ENCODE peak calls at places on chromosomes 5 and 9, in six cellular contexts. One of them, this sample, is unnamed.

GRCh38 chr9:127875306-127875966 is 2.0 kb downstream of the AK1 start:
- DNase-seq in HCT116: no peak
- DNase-seq in A549: no peak
- DNase-seq in neuronal stem cell: no peak
- DNase-seq in PC-3: no peak
- DNase-seq in H1: no peak
- DNase-seq in this sample: no peak

GRCh38 chr5:139903805-139904565 is 108.4 kb downstream of the PSD2 start:
- DNase-seq in HCT116: no peak
- DNase-seq in A549: no peak
- DNase-seq in neuronal stem cell: peak
- DNase-seq in PC-3: no peak
- DNase-seq in H1: peak
- DNase-seq in this sample: no peak

GRCh38 chr5:36728697-36729543 is 122.5 kb downstream of the SLC1A3 start:
- DNase-seq in HCT116: no peak
- DNase-seq in A549: peak
- DNase-seq in neuronal stem cell: peak
- DNase-seq in PC-3: peak
- DNase-seq in H1: no peak
- DNase-seq in this sample: peak

GRCh38 chr9:79617395-79617794 is 45.6 kb downstream of the TLE4 start:
- DNase-seq in HCT116: no peak
- DNase-seq in A549: no peak
- DNase-seq in neuronal stem cell: no peak
- DNase-seq in PC-3: no peak
- DNase-seq in H1: no peak
- DNase-seq in this sample: no peak

GRCh38 chr5:36581070-36581469 is 25.3 kb upstream of the SLC1A3 start:
- DNase-seq in HCT116: no peak
- DNase-seq in A549: no peak
- DNase-seq in neuronal stem cell: no peak
- DNase-seq in PC-3: no peak
- DNase-seq in H1: no peak
- DNase-seq in this sample: no peak

GRCh38 chr5:152723482-152723881 is 318.4 kb upstream of the NMUR2 start:
- DNase-seq in HCT116: no peak
- DNase-seq in A549: no peak
- DNase-seq in neuronal stem cell: no peak
- DNase-seq in PC-3: no peak
- DNase-seq in H1: peak
- DNase-seq in this sample: no peak

GRCh38 chr5:15620501-15620900 is 120.5 kb downstream of the FBXL7 start:
- DNase-seq in HCT116: no peak
- DNase-seq in A549: no peak
- DNase-seq in neuronal stem cell: no peak
- DNase-seq in PC-3: no peak
- DNase-seq in H1: no peak
- DNase-seq in this sample: no peak

GRCh38 chr9:128629852-128630545 is 26.6 kb downstream of the DYNC2I2 start:
- DNase-seq in HCT116: no peak
- DNase-seq in A549: no peak
- DNase-seq in neuronal stem cell: no peak
- DNase-seq in PC-3: no peak
- DNase-seq in H1: no peak
- DNase-seq in this sample: peak

GRCh38 chr5:1960595-1961303 is 78.0 kb upstream of the IRX4 start:
- DNase-seq in HCT116: no peak
- DNase-seq in A549: no peak
- DNase-seq in neuronal stem cell: no peak
- DNase-seq in PC-3: no peak
- DNase-seq in H1: no peak
- DNase-seq in this sample: no peak

GRCh38 chr5:172429201-172429940 is 25.0 kb downstream of the SH3PXD2B start:
- DNase-seq in HCT116: no peak
- DNase-seq in A549: no peak
- DNase-seq in neuronal stem cell: no peak
- DNase-seq in PC-3: no peak
- DNase-seq in H1: no peak
- DNase-seq in this sample: no peak

GRCh38 chr9:105725370-105725769 is 31.0 kb downstream of the TMEM38B start:
- DNase-seq in HCT116: no peak
- DNase-seq in A549: no peak
- DNase-seq in neuronal stem cell: no peak
- DNase-seq in PC-3: no peak
- DNase-seq in H1: no peak
- DNase-seq in this sample: no peak

GRCh38 chr5:124457101-124457500 is 289.3 kb downstream of the ZNF608 start:
- DNase-seq in HCT116: no peak
- DNase-seq in A549: no peak
- DNase-seq in neuronal stem cell: no peak
- DNase-seq in PC-3: no peak
- DNase-seq in H1: no peak
- DNase-seq in this sample: no peak

GRCh38 chr5:170571331-170571731 is 67.5 kb downstream of the KCNIP1 start:
- DNase-seq in HCT116: no peak
- DNase-seq in A549: peak
- DNase-seq in neuronal stem cell: no peak
- DNase-seq in PC-3: peak
- DNase-seq in H1: no peak
- DNase-seq in this sample: no peak

GRCh38 chr5:28602429-28602828 is 1564.0 kb upstream of the CDH9 start:
- DNase-seq in HCT116: no peak
- DNase-seq in A549: no peak
- DNase-seq in neuronal stem cell: no peak
- DNase-seq in PC-3: no peak
- DNase-seq in H1: no peak
- DNase-seq in this sample: no peak

GRCh38 chr5:154997746-154998145 is 15.8 kb upstream of the KIF4B start:
- DNase-seq in HCT116: no peak
- DNase-seq in A549: no peak
- DNase-seq in neuronal stem cell: no peak
- DNase-seq in PC-3: peak
- DNase-seq in H1: no peak
- DNase-seq in this sample: no peak

GRCh38 chr5:174736351-174736721 is 12.0 kb downstream of the MSX2 start:
- DNase-seq in HCT116: no peak
- DNase-seq in A549: no peak
- DNase-seq in neuronal stem cell: no peak
- DNase-seq in PC-3: no peak
- DNase-seq in H1: no peak
- DNase-seq in this sample: no peak

GRCh38 chr5:160458971-160459800 is 37.5 kb downstream of the PTTG1 start:
- DNase-seq in HCT116: no peak
- DNase-seq in A549: no peak
- DNase-seq in neuronal stem cell: no peak
- DNase-seq in PC-3: no peak
- DNase-seq in H1: no peak
- DNase-seq in this sample: no peak

GRCh38 chr5:137705106-137705505 is 30.8 kb downstream of the KLHL3 start:
- DNase-seq in HCT116: no peak
- DNase-seq in A549: no peak
- DNase-seq in neuronal stem cell: no peak
- DNase-seq in PC-3: no peak
- DNase-seq in H1: no peak
- DNase-seq in this sample: no peak

GRCh38 chr9:126337690-126338426 is 11.2 kb downstream of the MVB12B start:
- DNase-seq in HCT116: no peak
- DNase-seq in A549: no peak
- DNase-seq in neuronal stem cell: no peak
- DNase-seq in PC-3: no peak
- DNase-seq in H1: no peak
- DNase-seq in this sample: no peak

GRCh38 chr9:130466537-130467217 is 21.9 kb downstream of the ASS1 start:
- DNase-seq in HCT116: no peak
- DNase-seq in A549: no peak
- DNase-seq in neuronal stem cell: no peak
- DNase-seq in PC-3: no peak
- DNase-seq in H1: no peak
- DNase-seq in this sample: no peak

GRCh38 chr5:75053286-75054109 is 1.1 kb upstream of the GCNT4 start:
- DNase-seq in HCT116: no peak
- DNase-seq in A549: peak
- DNase-seq in neuronal stem cell: peak
- DNase-seq in PC-3: peak
- DNase-seq in H1: peak
- DNase-seq in this sample: no peak

GRCh38 chr9:111926421-111926875 is 29.8 kb downstream of the UGCG start:
- DNase-seq in HCT116: no peak
- DNase-seq in A549: no peak
- DNase-seq in neuronal stem cell: no peak
- DNase-seq in PC-3: no peak
- DNase-seq in H1: no peak
- DNase-seq in this sample: peak

GRCh38 chr5:159772698-159773061 is 143.6 kb upstream of the ADRA1B start:
- DNase-seq in HCT116: no peak
- DNase-seq in A549: no peak
- DNase-seq in neuronal stem cell: no peak
- DNase-seq in PC-3: no peak
- DNase-seq in H1: no peak
- DNase-seq in this sample: no peak

GRCh38 chr5:143576721-143577484 is 173.4 kb upstream of the NR3C1 start:
- DNase-seq in HCT116: no peak
- DNase-seq in A549: no peak
- DNase-seq in neuronal stem cell: no peak
- DNase-seq in PC-3: peak
- DNase-seq in H1: no peak
- DNase-seq in this sample: no peak

GRCh38 chr9:38682713-38683112 is 37.2 kb downstream of the FAM240B start:
- DNase-seq in HCT116: peak
- DNase-seq in A549: peak
- DNase-seq in neuronal stem cell: no peak
- DNase-seq in PC-3: peak
- DNase-seq in H1: no peak
- DNase-seq in this sample: no peak

GRCh38 chr5:22249209-22249608 is 603.9 kb downstream of the CDH12 start:
- DNase-seq in HCT116: no peak
- DNase-seq in A549: no peak
- DNase-seq in neuronal stem cell: no peak
- DNase-seq in PC-3: no peak
- DNase-seq in H1: no peak
- DNase-seq in this sample: no peak

GRCh38 chr9:84846501-84847323 is 177.2 kb downstream of the NTRK2 start:
- DNase-seq in HCT116: no peak
- DNase-seq in A549: no peak
- DNase-seq in neuronal stem cell: no peak
- DNase-seq in PC-3: peak
- DNase-seq in H1: no peak
- DNase-seq in this sample: no peak

GRCh38 chr5:96687812-96688453 is 25.8 kb downstream of the CAST start:
- DNase-seq in HCT116: peak
- DNase-seq in A549: peak
- DNase-seq in neuronal stem cell: no peak
- DNase-seq in PC-3: peak
- DNase-seq in H1: no peak
- DNase-seq in this sample: peak

GRCh38 chr5:9789818-9790217 is 159.7 kb upstream of the TAS2R1 start:
- DNase-seq in HCT116: no peak
- DNase-seq in A549: no peak
- DNase-seq in neuronal stem cell: no peak
- DNase-seq in PC-3: no peak
- DNase-seq in H1: no peak
- DNase-seq in this sample: no peak

GRCh38 chr9:91886433-91887031 is 63.5 kb downstream of the ROR2 start:
- DNase-seq in HCT116: no peak
- DNase-seq in A549: no peak
- DNase-seq in neuronal stem cell: peak
- DNase-seq in PC-3: no peak
- DNase-seq in H1: peak
- DNase-seq in this sample: no peak

GRCh38 chr5:119267958-119268386 is 87.8 kb upstream of the TNFAIP8 start:
- DNase-seq in HCT116: peak
- DNase-seq in A549: peak
- DNase-seq in neuronal stem cell: peak
- DNase-seq in PC-3: peak
- DNase-seq in H1: peak
- DNase-seq in this sample: peak

GRCh38 chr5:119315516-119315949 is 40.3 kb upstream of the TNFAIP8 start:
- DNase-seq in HCT116: no peak
- DNase-seq in A549: peak
- DNase-seq in neuronal stem cell: no peak
- DNase-seq in PC-3: peak
- DNase-seq in H1: no peak
- DNase-seq in this sample: peak

GRCh38 chr9:91415290-91415689 is 8.3 kb downstream of the NFIL3 start:
- DNase-seq in HCT116: no peak
- DNase-seq in A549: no peak
- DNase-seq in neuronal stem cell: no peak
- DNase-seq in PC-3: no peak
- DNase-seq in H1: no peak
- DNase-seq in this sample: no peak

GRCh38 chr5:14267166-14267838 is 124.2 kb downstream of the TRIO start:
- DNase-seq in HCT116: no peak
- DNase-seq in A549: peak
- DNase-seq in neuronal stem cell: no peak
- DNase-seq in PC-3: peak
- DNase-seq in H1: no peak
- DNase-seq in this sample: no peak
- H3K4me2 ChIP-seq in HCT116: peak
- H3K4me2 ChIP-seq in A549: peak
- H3K4me2 ChIP-seq in neuronal stem cell: no peak
- H3K4me2 ChIP-seq in PC-3: peak
- H3K4me2 ChIP-seq in H1: no peak
- H3K4me2 ChIP-seq in this sample: no peak

GRCh38 chr5:142323480-142324376 is 1.1 kb downstream of the SPRY4 start:
- DNase-seq in HCT116: no peak
- DNase-seq in A549: peak
- DNase-seq in neuronal stem cell: peak
- DNase-seq in PC-3: peak
- DNase-seq in H1: no peak
- DNase-seq in this sample: no peak
- H3K4me2 ChIP-seq in HCT116: peak
- H3K4me2 ChIP-seq in A549: peak
- H3K4me2 ChIP-seq in neuronal stem cell: peak
- H3K4me2 ChIP-seq in PC-3: peak
- H3K4me2 ChIP-seq in H1: peak
- H3K4me2 ChIP-seq in this sample: peak

DNA sequence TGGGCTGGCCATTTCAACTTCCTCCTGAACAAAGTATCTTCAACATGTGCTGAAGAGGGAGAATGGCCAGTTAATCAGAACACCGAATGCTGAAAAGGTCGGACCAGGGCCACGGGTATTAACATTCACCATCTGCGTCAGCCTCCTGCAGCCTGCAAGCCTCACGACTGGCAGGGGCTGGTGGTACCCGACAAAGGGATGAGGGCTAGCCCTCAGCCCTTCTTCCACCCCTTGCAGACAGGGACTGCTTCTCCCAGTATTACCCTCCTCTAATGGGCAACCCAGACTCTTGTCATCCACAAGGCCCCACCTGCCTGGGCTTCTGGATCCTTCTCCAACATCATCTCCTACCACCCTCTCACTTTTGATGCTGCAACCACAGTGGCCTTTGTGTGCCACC is 246.6 kb downstream of the FSTL4 start:
- DNase-seq in HCT116: no peak
- DNase-seq in A549: no peak
- DNase-seq in neuronal stem cell: no peak
- DNase-seq in PC-3: no peak
- DNase-seq in H1: no peak
- DNase-seq in this sample: no peak
- H3K4me2 ChIP-seq in HCT116: no peak
- H3K4me2 ChIP-seq in A549: no peak
- H3K4me2 ChIP-seq in neuronal stem cell: no peak
- H3K4me2 ChIP-seq in PC-3: no peak
- H3K4me2 ChIP-seq in H1: no peak
- H3K4me2 ChIP-seq in this sample: no peak

GRCh38 chr5:126341906-126342625 is 81.1 kb upstream of the GRAMD2B start:
- DNase-seq in HCT116: no peak
- DNase-seq in A549: no peak
- DNase-seq in neuronal stem cell: no peak
- DNase-seq in PC-3: peak
- DNase-seq in H1: no peak
- DNase-seq in this sample: no peak
- H3K4me2 ChIP-seq in HCT116: peak
- H3K4me2 ChIP-seq in A549: no peak
- H3K4me2 ChIP-seq in neuronal stem cell: no peak
- H3K4me2 ChIP-seq in PC-3: peak
- H3K4me2 ChIP-seq in H1: no peak
- H3K4me2 ChIP-seq in this sample: no peak